ENCODE peak calls at places on chromosomes 13 and 19, in six cellular contexts. One of them, this sample, is unnamed.
A peak's percentile ranks its signal among the peaks of the same experiment; 100 is the strongest.

GRCh38 chr13:26050568-26051230 is 1.1 kb downstream of the SHISA2 start:
- DNase-seq in astrocyte of the cerebellum: no peak
- DNase-seq in stimulated activated CD4-positive, alpha-beta T cell treated with anti-CD3 and anti-CD28 coated beads, TNF-alpha, amount 100 ng/mL, for 4 hours: no peak
- DNase-seq in left ventricle myocardium superior: peak; percentile 45
- DNase-seq in NCI-H82: peak; percentile 91
- DNase-seq in mammary epithelial cell: peak; percentile 48
- DNase-seq in this sample: no peak

GRCh38 chr19:49746206-49746958 is 16.7 kb downstream of the TSKS start:
- DNase-seq in astrocyte of the cerebellum: no peak
- DNase-seq in stimulated activated CD4-positive, alpha-beta T cell treated with anti-CD3 and anti-CD28 coated beads, TNF-alpha, amount 100 ng/mL, for 4 hours: peak; percentile 12
- DNase-seq in NCI-H82: peak; percentile 35
- DNase-seq in left ventricle myocardium superior: peak; percentile 65
- DNase-seq in mammary epithelial cell: no peak
- DNase-seq in this sample: no peak

GRCh38 chr19:53883231-53883661 is 1.2 kb downstream of the PRKCG start:
- DNase-seq in mammary epithelial cell: no peak
- DNase-seq in NCI-H82: no peak
- DNase-seq in stimulated activated CD4-positive, alpha-beta T cell treated with anti-CD3 and anti-CD28 coated beads, TNF-alpha, amount 100 ng/mL, for 4 hours: no peak
- DNase-seq in left ventricle myocardium superior: no peak
- DNase-seq in astrocyte of the cerebellum: no peak
- DNase-seq in this sample: no peak

GRCh38 chr13:112346899-112347229 is 29.3 kb upstream of the SPACA7 start:
- DNase-seq in astrocyte of the cerebellum: no peak
- DNase-seq in stimulated activated CD4-positive, alpha-beta T cell treated with anti-CD3 and anti-CD28 coated beads, TNF-alpha, amount 100 ng/mL, for 4 hours: no peak
- DNase-seq in NCI-H82: no peak
- DNase-seq in mammary epithelial cell: no peak
- DNase-seq in left ventricle myocardium superior: no peak
- DNase-seq in this sample: no peak

GRCh38 chr19:35882074-35882832 is 13.9 kb downstream of the APLP1 start:
- DNase-seq in stimulated activated CD4-positive, alpha-beta T cell treated with anti-CD3 and anti-CD28 coated beads, TNF-alpha, amount 100 ng/mL, for 4 hours: no peak
- DNase-seq in left ventricle myocardium superior: no peak
- DNase-seq in mammary epithelial cell: peak; percentile 66
- DNase-seq in astrocyte of the cerebellum: peak; percentile 56
- DNase-seq in NCI-H82: peak; percentile 88
- DNase-seq in this sample: peak; percentile 77

GRCh38 chr13:31797154-31797775 is 57.9 kb downstream of the RXFP2 start:
- DNase-seq in mammary epithelial cell: peak; percentile 22
- DNase-seq in left ventricle myocardium superior: no peak
- DNase-seq in astrocyte of the cerebellum: peak; percentile 37
- DNase-seq in NCI-H82: peak; percentile 54
- DNase-seq in stimulated activated CD4-positive, alpha-beta T cell treated with anti-CD3 and anti-CD28 coated beads, TNF-alpha, amount 100 ng/mL, for 4 hours: no peak
- DNase-seq in this sample: no peak

GRCh38 chr13:40446365-40446764 is 220.1 kb downstream of the FOXO1 start:
- DNase-seq in left ventricle myocardium superior: no peak
- DNase-seq in stimulated activated CD4-positive, alpha-beta T cell treated with anti-CD3 and anti-CD28 coated beads, TNF-alpha, amount 100 ng/mL, for 4 hours: no peak
- DNase-seq in astrocyte of the cerebellum: peak; percentile 39
- DNase-seq in NCI-H82: no peak
- DNase-seq in mammary epithelial cell: no peak
- DNase-seq in this sample: peak; percentile 53

GRCh38 chr13:51894239-51894638 is 32.5 kb downstream of the CCDC70 start:
- DNase-seq in NCI-H82: peak; percentile 26
- DNase-seq in astrocyte of the cerebellum: no peak
- DNase-seq in left ventricle myocardium superior: no peak
- DNase-seq in stimulated activated CD4-positive, alpha-beta T cell treated with anti-CD3 and anti-CD28 coated beads, TNF-alpha, amount 100 ng/mL, for 4 hours: no peak
- DNase-seq in mammary epithelial cell: peak; percentile 25
- DNase-seq in this sample: no peak

GRCh38 chr19:4988770-4989251 is 19.9 kb downstream of the KDM4B start:
- DNase-seq in NCI-H82: no peak
- DNase-seq in stimulated activated CD4-positive, alpha-beta T cell treated with anti-CD3 and anti-CD28 coated beads, TNF-alpha, amount 100 ng/mL, for 4 hours: no peak
- DNase-seq in mammary epithelial cell: no peak
- DNase-seq in astrocyte of the cerebellum: peak; percentile 70
- DNase-seq in left ventricle myocardium superior: peak; percentile 73
- DNase-seq in this sample: no peak

GRCh38 chr13:26628706-26629105 is 71.2 kb downstream of the WASF3 start:
- DNase-seq in stimulated activated CD4-positive, alpha-beta T cell treated with anti-CD3 and anti-CD28 coated beads, TNF-alpha, amount 100 ng/mL, for 4 hours: no peak
- DNase-seq in astrocyte of the cerebellum: no peak
- DNase-seq in mammary epithelial cell: peak; percentile 27
- DNase-seq in left ventricle myocardium superior: no peak
- DNase-seq in NCI-H82: peak; percentile 63
- DNase-seq in this sample: no peak

GRCh38 chr13:82905071-82905470 is 977.2 kb downstream of the SLITRK1 start:
- DNase-seq in left ventricle myocardium superior: no peak
- DNase-seq in NCI-H82: no peak
- DNase-seq in astrocyte of the cerebellum: no peak
- DNase-seq in stimulated activated CD4-positive, alpha-beta T cell treated with anti-CD3 and anti-CD28 coated beads, TNF-alpha, amount 100 ng/mL, for 4 hours: no peak
- DNase-seq in mammary epithelial cell: peak; percentile 65
- DNase-seq in this sample: no peak

GRCh38 chr19:6529937-6530384 is 865 bp upstream of the TNFSF9 start:
- DNase-seq in NCI-H82: no peak
- DNase-seq in astrocyte of the cerebellum: no peak
- DNase-seq in stimulated activated CD4-positive, alpha-beta T cell treated with anti-CD3 and anti-CD28 coated beads, TNF-alpha, amount 100 ng/mL, for 4 hours: no peak
- DNase-seq in mammary epithelial cell: no peak
- DNase-seq in left ventricle myocardium superior: no peak
- DNase-seq in this sample: no peak

GRCh38 chr19:7931221-7932061 is 5.5 kb upstream of the CTXN1 start:
- DNase-seq in stimulated activated CD4-positive, alpha-beta T cell treated with anti-CD3 and anti-CD28 coated beads, TNF-alpha, amount 100 ng/mL, for 4 hours: no peak
- DNase-seq in astrocyte of the cerebellum: no peak
- DNase-seq in NCI-H82: no peak
- DNase-seq in mammary epithelial cell: no peak
- DNase-seq in left ventricle myocardium superior: peak; percentile 33
- DNase-seq in this sample: no peak

GRCh38 chr19:49216076-49216475 is 58.5 kb downstream of the TRPM4 start:
- DNase-seq in left ventricle myocardium superior: no peak
- DNase-seq in mammary epithelial cell: no peak
- DNase-seq in astrocyte of the cerebellum: no peak
- DNase-seq in NCI-H82: no peak
- DNase-seq in stimulated activated CD4-positive, alpha-beta T cell treated with anti-CD3 and anti-CD28 coated beads, TNF-alpha, amount 100 ng/mL, for 4 hours: no peak
- DNase-seq in this sample: no peak

GRCh38 chr13:45873491-45874360 is 22.2 kb upstream of the SIAH3 start:
- DNase-seq in astrocyte of the cerebellum: no peak
- DNase-seq in mammary epithelial cell: peak; percentile 60
- DNase-seq in left ventricle myocardium superior: no peak
- DNase-seq in NCI-H82: peak; percentile 66
- DNase-seq in stimulated activated CD4-positive, alpha-beta T cell treated with anti-CD3 and anti-CD28 coated beads, TNF-alpha, amount 100 ng/mL, for 4 hours: no peak
- DNase-seq in this sample: peak; percentile 27

This sample was measured in HS-27A.